ENCODE peak calls at places on chromosomes 5 and 9, in seven cellular contexts. One of them, this sample, is unnamed.

GRCh38 chr9:7676757-7677156 is 122.8 kb downstream of the DMAC1 start:
- DNase-seq in heart left ventricle: no peak
- DNase-seq in right lobe of liver: no peak
- DNase-seq in heart right ventricle: no peak
- DNase-seq in AG10803: no peak
- DNase-seq in tibial artery: no peak
- DNase-seq in thyroid gland: no peak
- DNase-seq in this sample: no peak

GRCh38 chr5:165502893-165503696 is 1997.7 kb downstream of the MAT2B start:
- DNase-seq in AG10803: no peak
- DNase-seq in right lobe of liver: no peak
- DNase-seq in heart left ventricle: no peak
- DNase-seq in heart right ventricle: no peak
- DNase-seq in tibial artery: no peak
- DNase-seq in thyroid gland: no peak
- DNase-seq in this sample: peak

GRCh38 chr9:36748322-36748899 is 175.7 kb downstream of the MELK start:
- DNase-seq in right lobe of liver: no peak
- DNase-seq in thyroid gland: no peak
- DNase-seq in heart left ventricle: peak
- DNase-seq in AG10803: peak
- DNase-seq in tibial artery: no peak
- DNase-seq in heart right ventricle: peak
- DNase-seq in this sample: peak

GRCh38 chr9:22238809-22239684 is 207.6 kb upstream of the DMRTA1 start:
- DNase-seq in heart left ventricle: no peak
- DNase-seq in AG10803: peak
- DNase-seq in thyroid gland: no peak
- DNase-seq in tibial artery: no peak
- DNase-seq in right lobe of liver: no peak
- DNase-seq in heart right ventricle: no peak
- DNase-seq in this sample: peak

GRCh38 chr9:37747271-37747753 is 6.3 kb upstream of the TRMT10B start:
- DNase-seq in heart left ventricle: no peak
- DNase-seq in AG10803: peak
- DNase-seq in tibial artery: no peak
- DNase-seq in heart right ventricle: peak
- DNase-seq in right lobe of liver: peak
- DNase-seq in thyroid gland: peak
- DNase-seq in this sample: peak

GRCh38 chr9:91162311-91162710 is 199.4 kb downstream of the AUH start:
- DNase-seq in AG10803: no peak
- DNase-seq in heart right ventricle: no peak
- DNase-seq in right lobe of liver: no peak
- DNase-seq in thyroid gland: no peak
- DNase-seq in heart left ventricle: no peak
- DNase-seq in tibial artery: no peak
- DNase-seq in this sample: peak

GRCh38 chr5:83654427-83654994 is 66.1 kb downstream of the HAPLN1 start:
- DNase-seq in AG10803: peak
- DNase-seq in right lobe of liver: no peak
- DNase-seq in heart right ventricle: no peak
- DNase-seq in tibial artery: no peak
- DNase-seq in heart left ventricle: no peak
- DNase-seq in thyroid gland: no peak
- DNase-seq in this sample: peak

GRCh38 chr5:113162770-113163169 is 186.2 kb downstream of the DCP2 start:
- DNase-seq in AG10803: peak
- DNase-seq in heart left ventricle: no peak
- DNase-seq in right lobe of liver: no peak
- DNase-seq in thyroid gland: no peak
- DNase-seq in heart right ventricle: no peak
- DNase-seq in tibial artery: peak
- DNase-seq in this sample: peak

DNA sequence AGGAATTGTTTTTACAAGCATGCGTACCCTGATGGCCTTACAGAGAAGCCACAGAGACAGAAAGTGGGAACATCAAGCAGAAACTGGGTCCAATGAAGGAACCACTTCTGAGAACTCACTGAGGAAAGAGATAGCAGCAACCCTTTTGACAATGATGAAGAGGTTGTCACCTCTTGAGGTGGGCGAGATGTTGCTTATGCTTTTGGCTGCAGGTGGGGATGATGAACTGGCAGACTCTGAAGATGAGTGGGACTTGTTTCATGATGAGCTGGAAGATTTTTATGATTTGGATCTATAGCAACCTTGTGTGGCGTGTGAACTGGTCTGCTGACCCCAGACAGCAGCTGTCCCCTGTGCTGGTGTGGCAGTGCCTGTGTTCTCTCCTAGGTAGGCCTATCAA is 50.9 kb downstream of the ZNF510 start:
- DNase-seq in thyroid gland: no peak
- DNase-seq in right lobe of liver: no peak
- DNase-seq in heart left ventricle: no peak
- DNase-seq in AG10803: no peak
- DNase-seq in tibial artery: no peak
- DNase-seq in heart right ventricle: no peak
- DNase-seq in this sample: no peak
- H3K4me3 ChIP-seq in thyroid gland: no peak
- H3K4me3 ChIP-seq in right lobe of liver: no peak
- H3K4me3 ChIP-seq in heart left ventricle: no peak
- H3K4me3 ChIP-seq in AG10803: no peak
- H3K4me3 ChIP-seq in tibial artery: no peak
- H3K4me3 ChIP-seq in heart right ventricle: no peak
- H3K4me3 ChIP-seq in this sample: no peak

GRCh38 chr5:100623719-100624118 is 88.5 kb downstream of the FAM174A start:
- DNase-seq in heart right ventricle: no peak
- DNase-seq in heart left ventricle: no peak
- DNase-seq in right lobe of liver: no peak
- DNase-seq in tibial artery: no peak
- DNase-seq in AG10803: peak
- DNase-seq in thyroid gland: no peak
- DNase-seq in this sample: peak
- TF ChIP-seq CTCF in heart right ventricle: peak
- TF ChIP-seq CTCF in heart left ventricle: peak
- TF ChIP-seq CTCF in right lobe of liver: peak
- TF ChIP-seq CTCF in tibial artery: peak
- TF ChIP-seq CTCF in AG10803: peak
- TF ChIP-seq CTCF in thyroid gland: peak
- TF ChIP-seq CTCF in this sample: peak

GRCh38 chr5:131206061-131206460 is 35.3 kb downstream of the LYRM7 start:
- DNase-seq in thyroid gland: no peak
- DNase-seq in heart left ventricle: no peak
- DNase-seq in heart right ventricle: no peak
- DNase-seq in right lobe of liver: no peak
- DNase-seq in tibial artery: no peak
- DNase-seq in AG10803: no peak
- DNase-seq in this sample: no peak

GRCh38 chr5:131209506-131210191 is 38.9 kb downstream of the LYRM7 start:
- DNase-seq in heart left ventricle: no peak
- DNase-seq in heart right ventricle: no peak
- DNase-seq in thyroid gland: peak
- DNase-seq in right lobe of liver: no peak
- DNase-seq in tibial artery: no peak
- DNase-seq in AG10803: no peak
- DNase-seq in this sample: no peak

GRCh38 chr5:131211669-131212068 is 40.9 kb downstream of the LYRM7 start:
- DNase-seq in AG10803: no peak
- DNase-seq in heart right ventricle: no peak
- DNase-seq in tibial artery: no peak
- DNase-seq in heart left ventricle: no peak
- DNase-seq in thyroid gland: no peak
- DNase-seq in right lobe of liver: no peak
- DNase-seq in this sample: no peak

GRCh38 chr5:131206772-131207171 is 36.0 kb downstream of the LYRM7 start:
- DNase-seq in right lobe of liver: no peak
- DNase-seq in heart right ventricle: no peak
- DNase-seq in heart left ventricle: no peak
- DNase-seq in thyroid gland: no peak
- DNase-seq in tibial artery: no peak
- DNase-seq in AG10803: no peak
- DNase-seq in this sample: no peak

DNA sequence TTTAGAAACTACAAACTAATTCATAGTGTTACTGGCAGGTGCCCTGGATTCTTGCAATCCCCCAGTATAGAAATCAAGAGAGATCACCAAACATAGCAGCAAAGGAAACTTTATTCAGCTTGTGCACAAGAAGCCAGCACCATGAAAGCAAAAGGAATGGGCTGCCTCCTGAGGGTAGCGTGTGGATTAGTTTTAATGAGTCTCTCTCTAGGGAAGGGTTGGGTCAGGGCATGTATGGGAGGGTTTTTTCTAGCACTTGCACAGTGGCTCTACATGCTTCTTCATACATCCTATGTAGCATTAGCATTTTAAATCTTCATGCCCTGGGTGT is 38.4 kb downstream of the LYRM7 start:
- DNase-seq in tibial artery: no peak
- DNase-seq in AG10803: no peak
- DNase-seq in right lobe of liver: no peak
- DNase-seq in heart right ventricle: no peak
- DNase-seq in heart left ventricle: no peak
- DNase-seq in thyroid gland: no peak
- DNase-seq in this sample: no peak
- H3K4me3 ChIP-seq in tibial artery: no peak
- H3K4me3 ChIP-seq in AG10803: no peak
- H3K4me3 ChIP-seq in right lobe of liver: no peak
- H3K4me3 ChIP-seq in heart right ventricle: no peak
- H3K4me3 ChIP-seq in heart left ventricle: no peak
- H3K4me3 ChIP-seq in thyroid gland: no peak
- H3K4me3 ChIP-seq in this sample: no peak

GRCh38 chr5:59587489-59588337 is 305.8 kb downstream of the PDE4D start:
- DNase-seq in heart left ventricle: peak
- DNase-seq in right lobe of liver: peak
- DNase-seq in heart right ventricle: peak
- DNase-seq in AG10803: peak
- DNase-seq in thyroid gland: peak
- DNase-seq in tibial artery: no peak
- DNase-seq in this sample: peak
- TF ChIP-seq CTCF in heart left ventricle: no peak
- TF ChIP-seq CTCF in right lobe of liver: no peak
- TF ChIP-seq CTCF in heart right ventricle: peak
- TF ChIP-seq CTCF in AG10803: no peak
- TF ChIP-seq CTCF in thyroid gland: peak
- TF ChIP-seq CTCF in tibial artery: no peak
- TF ChIP-seq CTCF in this sample: peak

GRCh38 chr9:99057665-99058625 is 47.0 kb upstream of the TGFBR1 start:
- DNase-seq in heart left ventricle: no peak
- DNase-seq in right lobe of liver: no peak
- DNase-seq in thyroid gland: peak
- DNase-seq in tibial artery: peak
- DNase-seq in heart right ventricle: no peak
- DNase-seq in AG10803: peak
- DNase-seq in this sample: peak
- H3K4me3 ChIP-seq in heart left ventricle: no peak
- H3K4me3 ChIP-seq in right lobe of liver: no peak
- H3K4me3 ChIP-seq in thyroid gland: no peak
- H3K4me3 ChIP-seq in tibial artery: no peak
- H3K4me3 ChIP-seq in heart right ventricle: no peak
- H3K4me3 ChIP-seq in AG10803: no peak
- H3K4me3 ChIP-seq in this sample: no peak

DNA sequence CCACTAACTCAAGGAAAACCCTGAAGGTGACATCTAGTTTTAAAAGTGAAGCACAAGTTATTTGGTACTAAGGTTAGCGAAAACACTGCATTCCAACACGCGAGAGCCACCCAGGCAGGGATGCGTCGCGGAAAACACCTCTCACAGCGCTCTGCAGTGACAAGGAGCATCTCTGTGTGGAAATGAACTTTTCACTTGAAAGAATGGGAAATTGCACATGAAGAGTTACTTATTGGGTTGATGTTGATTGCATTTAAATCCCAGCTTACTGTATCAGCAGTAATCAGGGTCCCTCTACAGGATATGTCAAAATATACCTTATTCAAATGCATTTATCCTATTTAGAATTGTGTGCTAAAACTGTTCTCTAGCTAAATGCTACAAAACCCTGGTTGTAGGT is 144.4 kb downstream of the BNC2 start:
- DNase-seq in right lobe of liver: no peak
- DNase-seq in thyroid gland: peak
- DNase-seq in tibial artery: no peak
- DNase-seq in heart left ventricle: no peak
- DNase-seq in AG10803: peak
- DNase-seq in heart right ventricle: no peak
- DNase-seq in this sample: peak
- TF ChIP-seq CTCF in right lobe of liver: no peak
- TF ChIP-seq CTCF in thyroid gland: no peak
- TF ChIP-seq CTCF in tibial artery: no peak
- TF ChIP-seq CTCF in heart left ventricle: no peak
- TF ChIP-seq CTCF in AG10803: peak
- TF ChIP-seq CTCF in heart right ventricle: no peak
- TF ChIP-seq CTCF in this sample: no peak